ENCODE peak calls at places on chromosome 11, in ten cellular contexts. S, N, Q, O, M, U, E, P, Y and D are unnamed samples.

GRCh38 chr11:13462311-13462927 is 603 bp downstream of the BTBD10 start:
- DNase-seq in S (no peak), N (peak; percentile 60), Q (no peak), O (peak; percentile 78), M (peak; percentile 71), U (peak; percentile 63), E (peak; percentile 61), P (peak; percentile 58), Y (peak; percentile 52), D (no peak)

GRCh38 chr11:111729441-111729840 is 36.7 kb downstream of the PPP2R1B start:
- DNase-seq in S (no peak), N (no peak), Q (no peak), O (no peak), M (no peak), U (no peak), E (no peak), P (no peak), Y (no peak), D (no peak)

GRCh38 chr11:22624742-22625447 is 728 bp downstream of the FANCF start:
- DNase-seq in S (peak; percentile 53), N (peak; percentile 56), Q (peak; percentile 72), O (peak; percentile 79), M (peak; percentile 87), U (peak; percentile 75), E (peak; percentile 64), P (peak; percentile 82), Y (peak; percentile 39), D (no peak)

GRCh38 chr11:111530091-111530490 is 10.4 kb upstream of the LAYN start:
- DNase-seq in S (no peak), N (no peak), Q (no peak), O (no peak), M (no peak), U (no peak), E (no peak), P (no peak), Y (no peak), D (no peak)

GRCh38 chr11:59918494-59918893 is 19.7 kb upstream of the OOSP1 start:
- DNase-seq in S (no peak), N (no peak), Q (no peak), O (no peak), M (no peak), U (no peak), E (no peak), P (no peak), Y (no peak), D (no peak)

GRCh38 chr11:109806205-109806604 is 287.0 kb upstream of the ZC3H12C start:
- DNase-seq in S (no peak), N (no peak), Q (no peak), O (no peak), M (no peak), U (no peak), E (no peak), P (no peak), Y (no peak), D (no peak)

GRCh38 chr11:786235-787083 is 3.4 kb downstream of the CEND1 start:
- DNase-seq in S (no peak), N (no peak), Q (peak; percentile 29), O (no peak), M (peak; percentile 68), U (no peak), E (no peak), P (no peak), Y (no peak), D (no peak)

GRCh38 chr11:16169541-16169940 is 186.8 kb downstream of the SOX6 start:
- DNase-seq in S (no peak), N (no peak), Q (no peak), O (no peak), M (no peak), U (no peak), E (no peak), P (no peak), Y (no peak), D (no peak)

GRCh38 chr11:64284962-64285884 is at the start of gene GPR137:
- DNase-seq in S (peak; percentile 89), N (peak; percentile 92), Q (peak; percentile 94), O (peak; percentile 78), M (peak; percentile 83), U (peak; percentile 85), E (peak; percentile 90), P (peak; percentile 75), Y (peak; percentile 78), D (peak; percentile 97)

GRCh38 chr11:107857550-107858216 is 904 bp downstream of the SLC35F2 start:
- DNase-seq in S (no peak), N (no peak), Q (no peak), O (no peak), M (peak; percentile 12), U (peak; percentile 39), E (no peak), P (peak; percentile 18), Y (no peak), D (no peak)

GRCh38 chr11:59943996-59944395 is 5.8 kb downstream of the OOSP1 start:
- DNase-seq in S (no peak), N (no peak), Q (no peak), O (peak; percentile 45), M (no peak), U (no peak), E (no peak), P (no peak), Y (no peak), D (no peak)

GRCh38 chr11:57321996-57322880 is 2.5 kb downstream of the TNKS1BP1 start:
- DNase-seq in S (peak; percentile 94), N (peak; percentile 12), Q (peak; percentile 94), O (peak; percentile 56), M (peak; percentile 42), U (peak; percentile 62), E (peak; percentile 89), P (peak; percentile 95), Y (peak; percentile 93), D (no peak)

GRCh38 chr11:64428685-64429084 is 69.7 kb downstream of the RPS6KA4 start:
- DNase-seq in S (no peak), N (no peak), Q (no peak), O (no peak), M (no peak), U (no peak), E (no peak), P (no peak), Y (no peak), D (no peak)

GRCh38 chr11:78151804-78152203 is 12.4 kb upstream of the ALG8 start:
- DNase-seq in S (no peak), N (no peak), Q (no peak), O (no peak), M (no peak), U (no peak), E (no peak), P (no peak), Y (no peak), D (no peak)

GRCh38 chr11:78150754-78151153 is 11.3 kb upstream of the ALG8 start:
- DNase-seq in S (no peak), N (no peak), Q (no peak), O (no peak), M (no peak), U (no peak), E (no peak), P (no peak), Y (no peak), D (no peak)

GRCh38 chr11:78147807-78148206 is 8.4 kb upstream of the ALG8 start:
- DNase-seq in S (no peak), N (no peak), Q (no peak), O (no peak), M (no peak), U (no peak), E (no peak), P (no peak), Y (no peak), D (no peak)

GRCh38 chr11:78150346-78150745 is 10.9 kb upstream of the ALG8 start:
- DNase-seq in S (no peak), N (no peak), Q (no peak), O (no peak), M (no peak), U (no peak), E (no peak), P (no peak), Y (no peak), D (no peak)

DNA sequence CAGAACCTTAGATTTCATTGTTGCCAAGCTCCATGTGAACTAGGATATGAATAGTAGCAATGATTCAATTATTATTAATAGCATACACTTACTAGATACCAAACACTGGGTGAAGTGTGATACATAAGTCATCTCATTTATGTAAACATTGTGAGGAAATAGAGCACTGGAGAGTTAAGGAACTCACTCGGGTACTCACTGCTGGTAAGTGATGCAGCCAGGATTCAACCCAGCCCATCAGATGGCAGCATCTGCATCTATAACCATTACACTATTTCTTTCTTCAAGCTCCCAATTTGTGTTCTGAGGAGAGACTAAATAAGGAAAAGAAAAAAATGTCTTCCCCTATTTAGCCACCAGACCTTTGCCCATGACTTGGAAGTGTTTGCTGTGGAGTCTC is 10.2 kb upstream of the ALG8 start:
- DNase-seq in S (no peak), N (no peak), Q (no peak), O (no peak), M (no peak), U (no peak), E (no peak), P (peak; percentile 52), Y (no peak), D (no peak)
- TF ChIP-seq CTCF in S (no peak), N (no peak), Q (no peak), O (no peak), M (peak; percentile 7), U (peak; percentile 46), E (no peak), P (peak; percentile 39), Y (no peak), D (no peak)

GRCh38 chr11:128927683-128928336 is 14.9 kb downstream of the TP53AIP1 start:
- DNase-seq in S (no peak), N (no peak), Q (no peak), O (no peak), M (no peak), U (no peak), E (no peak), P (no peak), Y (no peak), D (no peak)
- TF ChIP-seq CTCF in S (no peak), N (no peak), Q (no peak), O (no peak), M (no peak), U (no peak), E (no peak), P (no peak), Y (no peak), D (no peak)

GRCh38 chr11:70226967-70227366 is 23.9 kb downstream of the FADD start:
- DNase-seq in S (no peak), N (no peak), Q (no peak), O (peak; percentile 64), M (peak; percentile 37), U (peak; percentile 38), E (no peak), P (no peak), Y (no peak), D (no peak)
- TF ChIP-seq CTCF in S (no peak), N (no peak), Q (no peak), O (peak; percentile 18), M (peak; percentile 66), U (no peak), E (no peak), P (no peak), Y (no peak), D (no peak)

DNA sequence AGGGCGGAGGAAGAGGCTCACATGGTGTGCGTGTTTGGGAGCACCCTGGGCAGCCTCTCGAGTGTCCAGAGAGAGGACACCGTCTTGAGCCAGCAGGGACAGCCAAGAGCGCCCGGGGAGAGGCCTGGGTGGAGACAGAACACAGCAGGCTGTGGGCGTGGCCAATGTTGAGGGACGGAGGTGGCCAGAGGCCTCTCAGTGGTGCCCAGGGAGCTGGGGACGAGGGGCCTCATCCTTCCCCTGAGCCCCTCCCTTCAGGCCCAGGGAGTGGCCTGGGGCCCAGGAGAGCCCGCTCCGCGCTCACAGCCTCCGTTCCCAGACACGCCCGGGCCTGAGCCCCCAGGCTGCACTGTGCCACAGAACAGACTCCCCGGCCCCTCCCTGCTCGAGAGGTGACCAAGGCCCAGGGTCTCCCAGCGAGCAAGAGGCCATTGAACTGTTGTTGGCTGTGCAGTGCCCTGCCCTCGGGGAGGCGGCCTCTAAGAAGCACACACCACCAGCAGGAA is 48.4 kb downstream of the CDKN1C start:
- DNase-seq in S (peak; percentile 72), N (no peak), Q (peak; percentile 62), O (peak; percentile 63), M (peak; percentile 97), U (peak; percentile 97), E (no peak), P (peak; percentile 42), Y (peak; percentile 63), D (no peak)
- TF ChIP-seq CTCF in S (no peak), N (no peak), Q (no peak), O (no peak), M (peak; percentile 79), U (no peak), E (no peak), P (no peak), Y (no peak), D (no peak)